ENCODE peak calls at places on chromosomes 4 and X, in seven cellular contexts. One of them, this sample, is unnamed.

GRCh38 chr4:53235547-53235946 is 130.3 kb downstream of the SCFD2 start:
- DNase-seq in upper lobe of left lung: no peak
- DNase-seq in H9: no peak
- DNase-seq in ovary: no peak
- DNase-seq in DND-41: no peak
- DNase-seq in neural progenitor cell: no peak
- DNase-seq in heart right ventricle: no peak
- DNase-seq in this sample: no peak

GRCh38 chr4:150315175-150315574 is 236.9 kb downstream of the DCLK2 start:
- DNase-seq in upper lobe of left lung: no peak
- DNase-seq in H9: no peak
- DNase-seq in ovary: no peak
- DNase-seq in DND-41: no peak
- DNase-seq in neural progenitor cell: no peak
- DNase-seq in heart right ventricle: no peak
- DNase-seq in this sample: no peak

GRCh38 chr4:35465096-35465495 is 779.2 kb downstream of the ARAP2 start:
- DNase-seq in upper lobe of left lung: no peak
- DNase-seq in H9: no peak
- DNase-seq in ovary: no peak
- DNase-seq in DND-41: no peak
- DNase-seq in neural progenitor cell: no peak
- DNase-seq in heart right ventricle: no peak
- DNase-seq in this sample: no peak

GRCh38 chrX:149365061-149365460 is 140.0 kb downstream of the IDS start:
- DNase-seq in upper lobe of left lung: no peak
- DNase-seq in H9: no peak
- DNase-seq in ovary: no peak
- DNase-seq in DND-41: no peak
- DNase-seq in neural progenitor cell: no peak
- DNase-seq in heart right ventricle: no peak
- DNase-seq in this sample: no peak

GRCh38 chr4:82388405-82388804 is 14.6 kb upstream of the HNRNPD start:
- DNase-seq in upper lobe of left lung: no peak
- DNase-seq in H9: no peak
- DNase-seq in ovary: no peak
- DNase-seq in DND-41: no peak
- DNase-seq in neural progenitor cell: no peak
- DNase-seq in heart right ventricle: no peak
- DNase-seq in this sample: no peak

GRCh38 chr4:158176108-158176507 is 3.3 kb upstream of the GASK1B start:
- DNase-seq in upper lobe of left lung: peak; percentile 80
- DNase-seq in H9: no peak
- DNase-seq in ovary: no peak
- DNase-seq in DND-41: no peak
- DNase-seq in neural progenitor cell: no peak
- DNase-seq in heart right ventricle: no peak
- DNase-seq in this sample: no peak

GRCh38 chrX:103276581-103277002 is at the start of gene TCEAL5:
- DNase-seq in upper lobe of left lung: no peak
- DNase-seq in H9: no peak
- DNase-seq in ovary: peak; percentile 15
- DNase-seq in DND-41: no peak
- DNase-seq in neural progenitor cell: no peak
- DNase-seq in heart right ventricle: no peak
- DNase-seq in this sample: no peak

GRCh38 chrX:110042521-110042920 is 39.6 kb downstream of the TMEM164 start:
- DNase-seq in upper lobe of left lung: no peak
- DNase-seq in H9: no peak
- DNase-seq in ovary: no peak
- DNase-seq in DND-41: no peak
- DNase-seq in neural progenitor cell: no peak
- DNase-seq in heart right ventricle: no peak
- DNase-seq in this sample: no peak

GRCh38 chrX:54811301-54811885 is 3.8 kb downstream of the MAGED2 start:
- DNase-seq in upper lobe of left lung: no peak
- DNase-seq in H9: no peak
- DNase-seq in ovary: no peak
- DNase-seq in DND-41: no peak
- DNase-seq in neural progenitor cell: no peak
- DNase-seq in heart right ventricle: no peak
- DNase-seq in this sample: no peak

GRCh38 chr4:106704253-106704870 is 331.8 kb downstream of the DKK2 start:
- DNase-seq in upper lobe of left lung: no peak
- DNase-seq in H9: no peak
- DNase-seq in ovary: no peak
- DNase-seq in DND-41: no peak
- DNase-seq in neural progenitor cell: no peak
- DNase-seq in heart right ventricle: no peak
- DNase-seq in this sample: no peak

GRCh38 chr4:21184788-21185187 is 484.5 kb downstream of the PACRGL start:
- DNase-seq in upper lobe of left lung: no peak
- DNase-seq in H9: no peak
- DNase-seq in ovary: no peak
- DNase-seq in DND-41: no peak
- DNase-seq in neural progenitor cell: no peak
- DNase-seq in heart right ventricle: no peak
- DNase-seq in this sample: no peak
- TF ChIP-seq CTCF in upper lobe of left lung: no peak
- TF ChIP-seq CTCF in H9: peak; percentile 53
- TF ChIP-seq CTCF in ovary: no peak
- TF ChIP-seq CTCF in DND-41: no peak
- TF ChIP-seq CTCF in neural progenitor cell: peak; percentile 39
- TF ChIP-seq CTCF in heart right ventricle: no peak
- TF ChIP-seq CTCF in this sample: no peak

DNA sequence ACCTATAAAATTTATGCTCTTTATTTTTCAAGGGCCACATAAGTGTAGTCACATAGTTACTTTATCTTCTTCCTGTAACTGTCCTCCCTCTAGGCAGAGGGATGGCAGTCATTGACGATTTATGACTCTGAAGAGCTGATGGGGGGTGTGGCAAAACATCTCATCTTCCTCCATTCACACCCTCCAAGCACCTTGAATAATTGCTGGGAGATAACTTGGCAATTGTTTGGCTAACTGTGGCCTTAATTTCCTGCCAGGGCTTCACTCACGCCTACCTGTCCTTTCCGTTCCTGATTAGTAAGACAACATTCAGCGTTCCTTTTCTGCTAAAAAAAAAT is 329.2 kb downstream of the ARHGAP10 start:
- DNase-seq in upper lobe of left lung: no peak
- DNase-seq in H9: no peak
- DNase-seq in ovary: no peak
- DNase-seq in DND-41: no peak
- DNase-seq in neural progenitor cell: no peak
- DNase-seq in heart right ventricle: no peak
- DNase-seq in this sample: no peak
- H3K4me1 ChIP-seq in upper lobe of left lung: no peaks in the 10 kb centered on the region
- H3K4me1 ChIP-seq in H9: peaks cover 5% of the 10 kb centered on the region
- H3K4me1 ChIP-seq in ovary: peaks cover 3% of the 10 kb centered on the region
- H3K4me1 ChIP-seq in DND-41: no peaks in the 10 kb centered on the region
- H3K4me1 ChIP-seq in neural progenitor cell: peaks cover 4% of the 10 kb centered on the region
- H3K4me1 ChIP-seq in heart right ventricle: peaks cover 65% of the 10 kb centered on the region
- H3K4me1 ChIP-seq in this sample: no peaks in the 10 kb centered on the region

DNA sequence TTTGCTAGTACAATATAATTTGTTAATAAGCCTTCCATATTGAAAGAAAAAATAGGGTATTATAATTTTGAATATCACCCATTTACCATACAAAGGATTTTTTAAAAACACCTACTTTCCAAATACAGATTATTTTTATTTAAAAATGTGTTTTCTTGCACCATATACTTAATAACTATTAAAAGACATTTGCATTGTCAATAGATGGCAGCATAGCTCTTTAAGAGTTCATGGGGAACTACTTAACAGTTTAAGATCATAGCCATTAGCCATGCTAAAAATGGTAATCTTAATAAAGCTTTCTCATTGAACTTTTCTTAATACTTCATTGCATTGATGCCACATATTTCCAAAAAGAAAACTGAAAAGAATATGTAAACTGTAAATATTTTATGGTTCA is 1995.9 kb downstream of the C4orf33 start:
- DNase-seq in upper lobe of left lung: no peak
- DNase-seq in H9: no peak
- DNase-seq in ovary: no peak
- DNase-seq in DND-41: no peak
- DNase-seq in neural progenitor cell: peak; percentile 57
- DNase-seq in heart right ventricle: no peak
- DNase-seq in this sample: no peak
- TF ChIP-seq CTCF in upper lobe of left lung: no peak
- TF ChIP-seq CTCF in H9: peak; percentile 71
- TF ChIP-seq CTCF in ovary: no peak
- TF ChIP-seq CTCF in DND-41: peak; percentile 60
- TF ChIP-seq CTCF in neural progenitor cell: peak; percentile 67
- TF ChIP-seq CTCF in heart right ventricle: peak; percentile 21
- TF ChIP-seq CTCF in this sample: no peak

GRCh38 chr4:130074096-130074495 is 978.1 kb downstream of the C4orf33 start:
- DNase-seq in upper lobe of left lung: no peak
- DNase-seq in H9: no peak
- DNase-seq in ovary: no peak
- DNase-seq in DND-41: no peak
- DNase-seq in neural progenitor cell: no peak
- DNase-seq in heart right ventricle: no peak
- DNase-seq in this sample: peak; percentile 63
- H3K4me1 ChIP-seq in upper lobe of left lung: no peaks in the 10 kb centered on the region
- H3K4me1 ChIP-seq in H9: no peaks in the 10 kb centered on the region
- H3K4me1 ChIP-seq in ovary: no peaks in the 10 kb centered on the region
- H3K4me1 ChIP-seq in DND-41: peaks cover 8% of the 10 kb centered on the region
- H3K4me1 ChIP-seq in neural progenitor cell: no peaks in the 10 kb centered on the region
- H3K4me1 ChIP-seq in heart right ventricle: no peaks in the 10 kb centered on the region
- H3K4me1 ChIP-seq in this sample: peaks cover 13% of the 10 kb centered on the region

GRCh38 chr4:113243312-113243711 is 193.9 kb downstream of the ANK2 start:
- DNase-seq in upper lobe of left lung: no peak
- DNase-seq in H9: no peak
- DNase-seq in ovary: no peak
- DNase-seq in DND-41: no peak
- DNase-seq in neural progenitor cell: no peak
- DNase-seq in heart right ventricle: no peak
- DNase-seq in this sample: no peak

DNA sequence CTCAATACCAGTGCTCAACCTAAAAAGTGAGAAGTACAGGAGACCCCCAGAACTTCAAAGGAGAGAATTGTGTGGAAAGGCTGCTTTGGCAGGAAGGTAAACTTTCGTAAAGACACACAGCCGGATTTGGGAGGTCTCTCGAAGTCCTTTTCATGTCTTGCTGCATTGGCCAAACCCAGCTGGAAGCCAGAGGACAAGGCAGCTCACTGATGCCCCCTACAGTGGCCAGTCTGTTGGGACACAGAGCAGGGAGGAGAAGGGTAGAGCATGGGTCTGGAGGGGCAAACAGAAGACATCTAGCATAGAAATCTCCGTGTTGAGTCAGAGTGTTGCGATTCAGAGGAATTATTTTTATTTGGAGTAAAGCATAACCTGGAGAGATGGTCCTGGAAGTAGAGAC is 198.9 kb downstream of the ANK2 start:
- DNase-seq in upper lobe of left lung: no peak
- DNase-seq in H9: peak; percentile 83
- DNase-seq in ovary: no peak
- DNase-seq in DND-41: no peak
- DNase-seq in neural progenitor cell: peak; percentile 48
- DNase-seq in heart right ventricle: no peak
- DNase-seq in this sample: no peak
- TF ChIP-seq CTCF in upper lobe of left lung: no peak
- TF ChIP-seq CTCF in H9: peak; percentile 76
- TF ChIP-seq CTCF in ovary: no peak
- TF ChIP-seq CTCF in DND-41: no peak
- TF ChIP-seq CTCF in neural progenitor cell: peak; percentile 47
- TF ChIP-seq CTCF in heart right ventricle: no peak
- TF ChIP-seq CTCF in this sample: no peak

GRCh38 chr4:92522371-92522770 is 218.6 kb downstream of the GRID2 start:
- DNase-seq in upper lobe of left lung: no peak
- DNase-seq in H9: no peak
- DNase-seq in ovary: no peak
- DNase-seq in DND-41: no peak
- DNase-seq in neural progenitor cell: no peak
- DNase-seq in heart right ventricle: no peak
- DNase-seq in this sample: no peak
- H3K4me1 ChIP-seq in upper lobe of left lung: no peaks in the 10 kb centered on the region
- H3K4me1 ChIP-seq in H9: peaks cover 16% of the 10 kb centered on the region
- H3K4me1 ChIP-seq in ovary: no peaks in the 10 kb centered on the region
- H3K4me1 ChIP-seq in DND-41: no peaks in the 10 kb centered on the region
- H3K4me1 ChIP-seq in neural progenitor cell: peaks cover 18% of the 10 kb centered on the region
- H3K4me1 ChIP-seq in heart right ventricle: no peaks in the 10 kb centered on the region
- H3K4me1 ChIP-seq in this sample: no peaks in the 10 kb centered on the region

DNA sequence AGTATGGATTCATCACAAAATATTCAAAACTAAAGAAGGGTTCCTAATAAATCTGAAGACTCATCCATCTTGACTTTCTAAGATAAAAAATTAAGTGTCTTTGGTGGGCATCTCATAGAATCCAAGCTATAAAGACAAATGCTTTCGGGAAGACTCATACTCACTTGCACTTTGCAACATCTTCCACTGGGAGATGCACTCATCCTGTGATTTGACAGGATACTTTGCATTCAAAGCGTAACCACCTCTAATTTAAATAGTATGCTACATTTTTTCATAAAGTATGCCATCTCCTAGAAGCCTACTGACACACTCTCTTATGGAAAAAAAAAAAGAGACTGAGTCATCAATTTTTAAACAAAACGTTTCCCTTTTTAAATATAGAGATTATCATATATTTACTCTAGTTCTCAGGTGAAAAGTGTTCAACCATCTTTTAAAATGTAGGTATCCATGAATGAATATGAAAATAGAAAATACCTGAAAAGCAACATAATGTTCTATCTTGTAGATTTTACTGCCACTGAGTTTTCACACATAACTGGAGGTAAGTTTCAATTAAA is 119.6 kb downstream of the KLHL13 start:
- DNase-seq in upper lobe of left lung: no peak
- DNase-seq in H9: no peak
- DNase-seq in ovary: no peak
- DNase-seq in DND-41: no peak
- DNase-seq in neural progenitor cell: no peak
- DNase-seq in heart right ventricle: no peak
- DNase-seq in this sample: no peak
- TF ChIP-seq CTCF in upper lobe of left lung: no peak
- TF ChIP-seq CTCF in H9: peak; percentile 57
- TF ChIP-seq CTCF in ovary: no peak
- TF ChIP-seq CTCF in DND-41: no peak
- TF ChIP-seq CTCF in neural progenitor cell: peak; percentile 30
- TF ChIP-seq CTCF in heart right ventricle: peak; percentile 19
- TF ChIP-seq CTCF in this sample: no peak

GRCh38 chr4:20255823-20256222 is 4.1 kb downstream of the SLIT2 start:
- DNase-seq in upper lobe of left lung: no peak
- DNase-seq in H9: no peak
- DNase-seq in ovary: no peak
- DNase-seq in DND-41: no peak
- DNase-seq in neural progenitor cell: peak; percentile 31
- DNase-seq in heart right ventricle: no peak
- DNase-seq in this sample: no peak
- H3K4me1 ChIP-seq in upper lobe of left lung: peaks cover 11% of the 10 kb centered on the region
- H3K4me1 ChIP-seq in H9: no peaks in the 10 kb centered on the region
- H3K4me1 ChIP-seq in ovary: peaks cover 10% of the 10 kb centered on the region
- H3K4me1 ChIP-seq in DND-41: no peaks in the 10 kb centered on the region
- H3K4me1 ChIP-seq in neural progenitor cell: peaks cover 13% of the 10 kb centered on the region
- H3K4me1 ChIP-seq in heart right ventricle: peaks cover 28% of the 10 kb centered on the region
- H3K4me1 ChIP-seq in this sample: peaks cover 11% of the 10 kb centered on the region